ENCODE peak calls at places on chromosome 19, in ten cellular contexts. S, V, P, E, R, L, M, Y, Q and G are unnamed samples.

GRCh38 chr19:40673377-40673776 is 17.1 kb downstream of the NUMBL start:
- DNase-seq in S (no peak), L (no peak), M (no peak), P (no peak), Q (no peak), Y (no peak), E (no peak), R (no peak), V (no peak), G (no peak)

GRCh38 chr19:18274303-18274775 is at the start of gene IQCN:
- DNase-seq in P (no peak), Q (no peak), V (no peak), Y (no peak), L (no peak), R (peak; percentile 90), S (peak; percentile 66), M (peak; percentile 39), E (no peak), G (peak; percentile 65)

GRCh38 chr19:28701491-28701890 is 511.5 kb downstream of the UQCRFS1 start:
- DNase-seq in S (no peak), L (no peak), M (no peak), P (no peak), R (no peak), Q (no peak), Y (no peak), E (no peak), V (no peak), G (no peak)

GRCh38 chr19:55118401-55118991 is 1.1 kb upstream of the PPP1R12C start:
- DNase-seq in L (peak; percentile 54), S (peak; percentile 35), E (peak; percentile 78), V (no peak), R (peak; percentile 84), Q (no peak), P (no peak), Y (peak; percentile 32), M (no peak), G (no peak)

GRCh38 chr19:29499261-29499920 is 26.4 kb upstream of the VSTM2B start:
- DNase-seq in P (peak; percentile 40), R (peak; percentile 30), M (no peak), Y (no peak), Q (no peak), E (no peak), V (no peak), S (no peak), L (no peak), G (no peak)

GRCh38 chr19:37519890-37520289 is 13.2 kb downstream of the ZNF793 start:
- DNase-seq in P (no peak), V (no peak), R (no peak), Y (no peak), S (no peak), M (no peak), Q (no peak), L (no peak), E (no peak), G (peak; percentile 44)

GRCh38 chr19:14127929-14128509 is 8.4 kb downstream of the ASF1B start:
- DNase-seq in Q (no peak), Y (no peak), R (no peak), P (no peak), M (no peak), S (no peak), E (no peak), L (no peak), V (no peak), G (no peak)

GRCh38 chr19:3852614-3853254 is 16.1 kb downstream of the ZFR2 start:
- DNase-seq in Y (no peak), S (peak; percentile 54), V (peak; percentile 46), Q (peak; percentile 7), L (peak; percentile 7), R (no peak), E (peak; percentile 53), M (no peak), P (no peak), G (peak; percentile 55)

GRCh38 chr19:923551-924211 is 2.2 kb upstream of the ARID3A start:
- DNase-seq in M (no peak), Q (no peak), R (no peak), P (no peak), Y (no peak), E (no peak), S (no peak), V (no peak), L (no peak), G (no peak)

GRCh38 chr19:53504903-53505302 is 33.0 kb upstream of the ZNF331 start:
- DNase-seq in V (no peak), S (no peak), P (no peak), Q (no peak), E (no peak), L (no peak), R (no peak), Y (no peak), M (no peak), G (peak; percentile 22)

GRCh38 chr19:7099597-7099921 is 30.1 kb downstream of the ZNF557 start:
- DNase-seq in M (no peak), L (peak; percentile 90), Q (no peak), R (no peak), S (no peak), E (no peak), P (no peak), V (no peak), Y (peak; percentile 83), G (no peak)